ENCODE peak calls at places on chromosomes 13 and 19, in four cellular contexts. M is HCT116, U is SK-N-SH, J is HepG2. I is an unnamed sample.

GRCh38 chr19:57302020-57302465 is 18.2 kb upstream of the ZNF543 start:
- DNase-seq in M (no peak), U (no peak), J (no peak), I (no peak)

GRCh38 chr13:62643007-62643483 is 1227.4 kb upstream of the PCDH20 start:
- DNase-seq in M (peak), U (no peak), J (peak), I (peak)

GRCh38 chr13:101343128-101343787 is 73.0 kb downstream of the NALCN start:
- DNase-seq in M (no peak), U (no peak), J (no peak), I (no peak)

GRCh38 chr19:34120846-34121639 is 51.3 kb upstream of the LSM14A start:
- DNase-seq in M (peak), U (peak), J (peak), I (no peak)

GRCh38 chr13:99336750-99337149 is 29.6 kb upstream of the GPR183 start:
- DNase-seq in M (no peak), U (no peak), J (no peak), I (no peak)

GRCh38 chr19:56309511-56310185 is 5.0 kb downstream of the ZSCAN5A start:
- DNase-seq in M (peak), U (peak), J (peak), I (no peak)

GRCh38 chr13:45512148-45512498 is 47.4 kb downstream of the COG3 start:
- DNase-seq in M (no peak), U (no peak), J (no peak), I (no peak)

GRCh38 chr19:46776927-46777911 is 11.2 kb downstream of the SLC1A5 start:
- DNase-seq in M (no peak), U (peak), J (no peak), I (no peak)

GRCh38 chr13:50128406-50129048 is 113.3 kb downstream of the KCNRG start:
- DNase-seq in M (no peak), U (no peak), J (no peak), I (no peak)

GRCh38 chr13:40271511-40271910 is 394.9 kb downstream of the FOXO1 start:
- DNase-seq in M (no peak), U (no peak), J (no peak), I (no peak)

GRCh38 chr19:11457115-11457514 is 21.7 kb downstream of the PRKCSH start:
- DNase-seq in M (no peak), U (peak), J (no peak), I (no peak)

GRCh38 chr19:55384576-55385235 is 614 bp upstream of the TMEM238 start:
- DNase-seq in M (no peak), U (peak), J (no peak), I (no peak)

GRCh38 chr13:28410096-28410495 is 84.8 kb downstream of the FLT1 start:
- DNase-seq in M (no peak), U (no peak), J (no peak), I (no peak)

GRCh38 chr19:47448360-47448727 is 23.3 kb downstream of the SLC8A2 start:
- DNase-seq in M (no peak), U (no peak), J (no peak), I (no peak)

GRCh38 chr13:95385373-95385772 is 84.1 kb upstream of the ABCC4 start:
- DNase-seq in M (no peak), U (no peak), J (no peak), I (no peak)

GRCh38 chr19:13044160-13044853 is 49.0 kb downstream of the NFIX start:
- DNase-seq in M (no peak), U (no peak), J (no peak), I (no peak)

GRCh38 chr13:48804836-48805601 is 151.3 kb downstream of the CYSLTR2 start:
- DNase-seq in M (no peak), U (no peak), J (no peak), I (no peak)

GRCh38 chr19:22528956-22529355 is 105.2 kb upstream of the ZNF492 start:
- DNase-seq in M (no peak), U (no peak), J (no peak), I (no peak)

GRCh38 chr19:30376826-30377425 is 4.7 kb downstream of the ZNF536 start:
- DNase-seq in M (no peak), U (no peak), J (no peak), I (no peak)

GRCh38 chr19:50261446-50261970 is 58.1 kb downstream of the MYH14 start:
- DNase-seq in M (no peak), U (no peak), J (no peak), I (no peak)

GRCh38 chr19:51552996-51553725 is 17.9 kb upstream of the ZNF175 start:
- DNase-seq in M (peak), U (peak), J (peak), I (no peak)

GRCh38 chr13:82688400-82688999 is 1193.8 kb downstream of the SLITRK1 start:
- DNase-seq in M (no peak), U (no peak), J (no peak), I (no peak)

GRCh38 chr19:28245937-28246336 is 967.0 kb downstream of the UQCRFS1 start:
- DNase-seq in M (no peak), U (no peak), J (no peak), I (no peak)

GRCh38 chr19:21765151-21765550 is 2.2 kb downstream of the ZNF100 start:
- DNase-seq in M (peak), U (no peak), J (no peak), I (no peak)

GRCh38 chr13:74770361-74770760 is 636.2 kb upstream of the KLF12 start:
- DNase-seq in M (no peak), U (no peak), J (no peak), I (no peak)

GRCh38 chr13:80040219-80040976 is 300.5 kb downstream of the SPRY2 start:
- DNase-seq in M (peak), U (no peak), J (no peak), I (no peak)

GRCh38 chr13:75870397-75870801 is 234.3 kb downstream of the LMO7 start:
- DNase-seq in M (no peak), U (peak), J (no peak), I (no peak)

GRCh38 chr13:98327326-98328314 is 150.6 kb upstream of the RNF113B start:
- DNase-seq in M (no peak), U (no peak), J (peak), I (no peak)

GRCh38 chr13:98324105-98324504 is 147.0 kb upstream of the RNF113B start:
- DNase-seq in M (no peak), U (no peak), J (no peak), I (no peak)

GRCh38 chr13:98326274-98326673 is 149.2 kb upstream of the RNF113B start:
- DNase-seq in M (no peak), U (no peak), J (no peak), I (no peak)

GRCh38 chr13:98328511-98328910 is 151.4 kb upstream of the RNF113B start:
- DNase-seq in M (no peak), U (no peak), J (no peak), I (no peak)

DNA sequence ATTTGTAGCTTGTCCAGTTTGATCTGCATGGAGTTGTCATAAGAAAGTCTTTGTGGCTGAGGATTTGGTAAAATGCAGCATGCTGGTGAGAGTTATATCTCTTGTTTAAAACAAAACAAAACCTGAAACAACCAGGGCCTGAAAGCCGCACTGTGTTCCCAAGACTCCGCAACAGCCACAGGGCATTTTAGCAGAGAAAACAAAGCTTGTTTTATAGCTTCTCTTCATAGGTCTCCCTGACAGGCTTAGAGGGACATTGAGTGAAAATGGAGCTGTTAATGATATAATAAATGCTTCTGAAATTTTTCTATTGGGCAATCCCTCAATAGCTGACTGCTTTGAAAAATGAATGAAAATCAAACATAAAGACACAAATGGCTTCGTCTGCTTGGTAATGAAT is 148.7 kb upstream of the RNF113B start:
- DNase-seq in M (no peak), U (no peak), J (no peak), I (no peak)
- TF ChIP-seq RAD21 in M (no peak), U (no peak), J (no peak), I (no peak)

GRCh38 chr13:110560606-110561334 is 752 bp downstream of the RAB20 start:
- DNase-seq in M (no peak), U (peak), J (peak), I (no peak)

GRCh38 chr13:110562696-110563462 is 1.4 kb upstream of the RAB20 start:
- DNase-seq in M (no peak), U (no peak), J (peak), I (no peak)

GRCh38 chr13:110563463-110563774 is 1.9 kb upstream of the RAB20 start:
- DNase-seq in M (no peak), U (no peak), J (no peak), I (no peak)

GRCh38 chr13:110559986-110560385 is 1.5 kb downstream of the RAB20 start:
- DNase-seq in M (no peak), U (no peak), J (no peak), I (no peak)

DNA sequence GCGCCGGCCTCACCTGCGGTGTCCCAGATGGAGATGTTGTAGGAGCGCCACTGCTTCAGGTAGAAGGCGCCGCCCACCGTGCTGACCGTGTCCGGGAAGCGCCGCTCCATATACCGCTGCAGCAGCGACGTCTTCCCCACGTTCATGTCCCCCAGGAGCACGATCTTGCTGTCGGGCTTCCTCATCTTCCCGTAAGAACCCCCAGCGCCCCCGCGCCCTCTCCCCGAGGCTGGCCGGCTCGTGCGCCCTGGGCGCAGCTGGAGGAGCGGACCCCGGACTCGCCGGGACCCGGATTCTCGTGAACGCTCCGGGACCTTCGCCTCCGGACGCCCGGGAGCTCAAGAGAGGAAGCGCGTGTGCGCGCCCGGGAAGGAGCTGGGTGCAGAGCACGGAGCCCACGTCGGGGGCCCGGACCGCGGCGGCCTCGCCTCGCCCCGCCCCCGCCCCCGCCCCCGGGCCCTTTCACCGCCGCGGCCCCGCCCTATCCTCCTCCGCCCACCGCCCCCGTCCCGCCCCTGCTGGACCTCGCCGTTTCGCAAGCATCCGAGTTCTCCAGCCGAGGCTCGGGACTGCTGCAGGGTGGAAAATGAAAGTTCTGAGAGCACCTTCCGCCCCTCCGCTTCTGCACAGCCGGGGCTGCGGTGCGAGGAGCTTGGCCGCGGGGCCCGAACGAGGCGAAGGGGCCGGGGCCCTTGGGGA is at the start of gene RAB20:
- DNase-seq in M (peak), U (peak), J (peak), I (no peak)
- TF ChIP-seq JUND in M (no peak), U (no peak), J (no peak), I (no peak)

DNA sequence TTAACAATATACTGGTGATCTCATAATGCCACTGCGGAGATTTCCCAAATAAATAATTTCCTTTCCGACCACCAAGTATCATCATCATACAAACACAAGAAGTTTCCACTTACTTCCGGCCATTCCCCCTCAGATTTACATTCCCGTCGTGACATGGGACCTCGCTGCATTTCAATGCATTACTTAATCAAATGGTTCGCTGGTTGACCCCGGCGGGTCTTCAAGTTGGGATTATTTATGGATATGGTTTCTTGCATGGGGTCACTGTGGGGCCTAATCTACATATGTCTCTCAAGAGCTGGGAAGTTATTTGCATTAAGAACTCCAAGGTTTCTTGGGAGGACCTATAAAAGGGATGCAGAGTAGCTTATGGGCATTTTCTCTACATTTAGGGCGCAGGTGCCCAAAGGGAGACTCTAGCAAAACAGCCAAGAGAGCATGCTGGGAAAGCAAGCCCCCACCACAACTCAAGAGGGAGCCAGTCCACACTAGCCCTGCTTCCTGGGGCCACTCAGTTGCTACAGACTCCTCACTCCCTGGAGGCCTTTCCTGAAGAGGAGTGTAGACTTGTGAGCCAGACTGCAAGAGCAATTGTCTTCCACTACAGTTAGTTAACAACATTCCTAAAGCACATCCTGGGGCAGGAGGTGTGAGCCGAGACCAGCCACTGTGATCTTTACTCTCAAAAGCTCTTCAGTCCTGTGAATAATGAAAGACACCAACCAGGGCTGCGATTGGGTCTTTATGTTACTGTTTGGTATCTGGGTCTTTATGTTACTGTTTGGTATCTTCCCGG is 125.3 kb downstream of the KATNAL1 start:
- DNase-seq in M (no peak), U (no peak), J (no peak), I (no peak)
- TF ChIP-seq RAD21 in M (no peak), U (no peak), J (no peak), I (no peak)

DNA sequence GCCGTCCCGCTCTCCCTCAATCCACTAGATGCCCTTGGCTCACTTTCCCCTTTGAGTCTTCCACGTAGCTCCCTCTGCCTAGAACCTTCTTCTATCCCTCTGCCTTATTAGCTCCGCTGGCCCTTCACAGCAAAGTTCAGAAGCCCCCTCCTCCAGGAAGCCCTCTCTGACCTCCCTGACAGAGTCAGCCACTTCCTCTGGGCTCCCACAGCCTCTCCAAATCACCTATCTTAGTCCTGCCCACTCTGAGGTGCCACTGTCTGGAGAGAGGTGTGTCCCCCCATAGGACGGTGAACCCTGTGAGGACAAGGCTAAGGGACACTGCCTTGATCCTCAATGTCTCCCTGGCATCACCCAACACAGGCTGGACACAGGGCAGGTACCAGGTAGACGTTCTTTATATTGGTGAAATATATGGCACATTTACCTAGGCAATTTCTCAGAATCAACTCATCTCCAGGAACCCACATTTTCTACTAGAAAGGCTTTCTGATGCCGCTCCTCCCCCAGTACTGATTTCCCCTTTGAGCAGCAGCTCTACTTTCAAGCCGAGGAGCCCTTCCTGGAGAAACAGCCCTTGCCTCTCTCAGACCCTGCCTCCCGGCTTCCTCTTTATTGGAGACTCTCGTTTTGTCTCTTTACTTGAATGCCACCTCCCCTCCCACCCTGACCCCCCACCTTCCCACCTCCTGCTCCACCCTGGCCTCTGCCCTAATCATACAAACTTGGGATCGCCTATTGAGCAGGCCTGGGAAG is 3.4 kb upstream of the TGFB1 start:
- DNase-seq in M (no peak), U (peak), J (no peak), I (no peak)
- TF ChIP-seq JUND in M (no peak), U (no peak), J (no peak), I (no peak)

DNA sequence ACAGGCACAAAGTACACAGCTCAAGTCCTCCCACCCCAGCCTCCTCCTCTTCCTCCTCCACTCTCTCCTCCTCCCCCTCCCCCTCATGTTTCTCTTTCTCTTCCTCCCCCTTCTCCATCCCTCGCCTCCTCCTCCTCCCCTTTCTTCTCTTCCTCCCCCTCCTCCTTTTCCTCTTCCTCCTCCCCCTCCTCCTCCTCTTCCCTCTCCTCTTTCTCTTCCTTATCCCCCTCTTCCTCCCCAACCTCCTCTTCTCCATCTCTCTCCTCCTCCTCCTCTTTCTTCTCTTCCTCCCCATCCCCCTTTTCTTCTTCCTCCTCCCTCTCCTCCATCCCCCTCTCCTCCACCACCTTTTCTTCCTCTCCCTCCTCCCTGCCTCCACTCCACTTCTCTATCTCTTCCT is 276.3 kb upstream of the TSHZ3 start:
- DNase-seq in M (no peak), U (no peak), J (no peak), I (no peak)
- TF ChIP-seq RAD21 in M (no peak), U (no peak), J (no peak), I (no peak)

DNA sequence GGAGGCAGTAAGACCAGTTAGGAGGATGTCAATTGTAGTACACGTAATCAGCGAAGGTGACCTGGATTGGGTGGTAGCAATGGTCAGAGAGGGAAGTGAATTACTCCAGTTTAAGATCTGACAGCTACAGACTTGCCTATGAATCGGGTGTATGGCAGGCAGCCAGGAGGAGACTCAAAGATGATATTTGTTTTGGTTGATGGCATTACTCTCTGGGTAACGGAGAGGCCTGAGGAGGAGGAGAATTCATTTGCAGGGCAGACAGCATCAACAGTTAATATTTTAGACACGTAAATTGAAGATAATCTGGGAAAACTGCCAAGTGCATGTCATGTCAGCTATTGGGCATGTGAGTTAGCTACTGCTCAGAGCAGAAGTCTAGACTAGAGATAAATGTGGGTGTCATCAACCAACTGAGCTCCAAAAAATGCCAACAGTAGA is 109.2 kb downstream of the SGCG start:
- DNase-seq in M (no peak), U (peak), J (no peak), I (no peak)
- TF ChIP-seq JUND in M (no peak), U (no peak), J (no peak), I (no peak)

GRCh38 chr19:1925544-1925943 is 15.4 kb upstream of the CSNK1G2 start:
- DNase-seq in M (no peak), U (no peak), J (no peak), I (no peak)
- TF ChIP-seq RAD21 in M (no peak), U (no peak), J (no peak), I (no peak)

I was measured in GM12878.